ENCODE peak calls at places on chromosome 1, in nine cellular contexts. A is CD4-positive, CD25-positive, alpha-beta regulatory T cell; K is activated T-helper 1 cell treated with anti-CD3 and anti-CD28 coated beads, Interleukin-12 subunit alpha, Interleukin-12 subunit beta, Interleukin-2, Interleukin-4 antibody, amounts not matched to agents 30 ng/mL and 10 ng/mL and 1 ng/mL, durations not matched to agents 14 hours and 24 hours and 36 hours; B is activated CD4-positive, alpha-beta T cell treated with anti-CD3 and anti-CD28 coated beads, Interleukin-2, amount 50 U/mL, for 48 hours; Z is lung microvascular endothelial cell; J is GM10248; R is fibroblast of the aortic adventitia; F is DMS153; Y is body of pancreas. X is an unnamed sample.

GRCh38 chr1:5706239-5706638 is 286.0 kb downstream of the NPHP4 start:
- DNase-seq in A (no peak), K (no peak), B (no peak), Z (no peak), J (no peak), R (no peak), F (no peak), Y (no peak), X (no peak)

GRCh38 chr1:65255088-65256050 is 54.0 kb upstream of the DNAJC6 start:
- DNase-seq in A (no peak), K (no peak), B (no peak), Z (peak), J (no peak), R (peak), F (no peak), Y (no peak), X (no peak)

GRCh38 chr1:182101415-182102041 is 40.0 kb upstream of the ZNF648 start:
- DNase-seq in A (no peak), K (no peak), B (no peak), Z (no peak), J (no peak), R (no peak), F (no peak), Y (peak), X (no peak)

GRCh38 chr1:154760469-154760933 is 109.6 kb downstream of the KCNN3 start:
- DNase-seq in A (peak), K (peak), B (peak), Z (no peak), J (peak), R (no peak), F (peak), Y (peak), X (peak)

GRCh38 chr1:47575855-47576757 is 138.3 kb downstream of the FOXD2 start:
- DNase-seq in A (no peak), K (no peak), B (no peak), Z (peak), J (no peak), R (no peak), F (no peak), Y (no peak), X (no peak)

GRCh38 chr1:80645621-80646020 is 1155.1 kb upstream of the ADGRL2 start:
- DNase-seq in A (no peak), K (no peak), B (no peak), Z (no peak), J (no peak), R (no peak), F (no peak), Y (no peak), X (no peak)

GRCh38 chr1:169949139-169949538 is 55.4 kb upstream of the SCYL3 start:
- DNase-seq in A (no peak), K (no peak), B (no peak), Z (no peak), J (peak), R (peak), F (no peak), Y (no peak), X (peak)

GRCh38 chr1:231162300-231162969 is 577 bp downstream of the TRIM67 start:
- DNase-seq in A (peak), K (peak), B (peak), Z (peak), J (peak), R (peak), F (no peak), Y (peak), X (peak)

GRCh38 chr1:1435094-1435903 is at the start of gene VWA1:
- DNase-seq in A (peak), K (peak), B (peak), Z (peak), J (peak), R (peak), F (peak), Y (peak), X (peak)

GRCh38 chr1:178796013-178796412 is 71.0 kb downstream of the RALGPS2 start:
- DNase-seq in A (no peak), K (no peak), B (no peak), Z (no peak), J (no peak), R (no peak), F (no peak), Y (no peak), X (no peak)

GRCh38 chr1:185074307-185074706 is 28.9 kb downstream of the RNF2 start:
- DNase-seq in A (no peak), K (no peak), B (no peak), Z (no peak), J (no peak), R (peak), F (no peak), Y (no peak), X (no peak)